ENCODE peak calls at places on chromosome 12, in nine cellular contexts. V is dorsolateral prefrontal cortex, K is SW480, O is MCF 10A, J is T-helper 1 cell, X is mesenteric fat pad, S is H4, Y is iris pigment epithelial cell, C is HFFc6. Q is an unnamed sample.

GRCh38 chr12:90695415-90695814 is 259.6 kb downstream of the CCER1 start:
- DNase-seq in V (no peak), K (no peak), O (no peak), J (no peak), X (no peak), S (no peak), Y (peak; percentile 7), C (no peak), Q (no peak)

GRCh38 chr12:14618990-14619389 is 51.3 kb upstream of the PLBD1 start:
- DNase-seq in V (no peak), K (peak; percentile 25), O (peak; percentile 48), J (no peak), X (no peak), S (peak; percentile 36), Y (peak; percentile 28), C (no peak), Q (no peak)

GRCh38 chr12:58933068-58933681 is 12.9 kb upstream of the LRIG3 start:
- DNase-seq in V (no peak), K (no peak), O (no peak), J (no peak), X (no peak), S (peak; percentile 14), Y (no peak), C (no peak), Q (no peak)

GRCh38 chr12:91991397-91992187 is 154.1 kb downstream of the BTG1 start:
- DNase-seq in V (no peak), K (no peak), O (peak; percentile 33), J (no peak), X (no peak), S (no peak), Y (no peak), C (no peak), Q (no peak)

GRCh38 chr12:123131879-123132402 is 18.9 kb downstream of the PITPNM2 start:
- DNase-seq in V (peak; percentile 69), K (peak; percentile 90), O (no peak), J (no peak), X (no peak), S (no peak), Y (no peak), C (no peak), Q (no peak)

GRCh38 chr12:131100031-131100674 is 146.4 kb downstream of the ADGRD1 start:
- DNase-seq in V (no peak), K (no peak), O (no peak), J (no peak), X (peak; percentile 12), S (no peak), Y (no peak), C (no peak), Q (peak; percentile 31)

GRCh38 chr12:88181881-88182280 is 39.8 kb downstream of the TMTC3 start:
- DNase-seq in V (no peak), K (no peak), O (no peak), J (no peak), X (no peak), S (no peak), Y (peak; percentile 7), C (no peak), Q (no peak)

GRCh38 chr12:105368047-105368646 is 37.7 kb downstream of the C12orf75 start:
- DNase-seq in V (no peak), K (no peak), O (no peak), J (no peak), X (no peak), S (no peak), Y (no peak), C (no peak), Q (no peak)

GRCh38 chr12:44459569-44459968 is 416.5 kb downstream of the NELL2 start:
- DNase-seq in V (no peak), K (no peak), O (no peak), J (no peak), X (no peak), S (no peak), Y (no peak), C (no peak), Q (no peak)

GRCh38 chr12:121843236-121843982 is 15.2 kb downstream of the HPD start:
- DNase-seq in V (no peak), K (no peak), O (no peak), J (no peak), X (no peak), S (no peak), Y (no peak), C (no peak), Q (no peak)

GRCh38 chr12:26361964-26362363 is 166.6 kb downstream of the SSPN start:
- DNase-seq in V (no peak), K (peak; percentile 82), O (no peak), J (no peak), X (no peak), S (no peak), Y (no peak), C (no peak), Q (no peak)

GRCh38 chr12:14601692-14602091 is 34.0 kb upstream of the PLBD1 start:
- DNase-seq in V (no peak), K (no peak), O (no peak), J (no peak), X (no peak), S (no peak), Y (no peak), C (no peak), Q (no peak)

GRCh38 chr12:7989827-7990491 is 42.6 kb upstream of the FOXJ2 start:
- DNase-seq in V (no peak), K (no peak), O (no peak), J (peak; percentile 36), X (peak; percentile 75), S (no peak), Y (peak; percentile 10), C (no peak), Q (peak; percentile 91)

GRCh38 chr12:19196959-19197630 is 67.6 kb downstream of the PLEKHA5 start:
- DNase-seq in V (no peak), K (no peak), O (no peak), J (no peak), X (no peak), S (no peak), Y (peak; percentile 31), C (no peak), Q (no peak)

GRCh38 chr12:25135531-25136154 is 59.3 kb downstream of the DNAI7 start:
- DNase-seq in V (no peak), K (no peak), O (peak; percentile 79), J (no peak), X (no peak), S (no peak), Y (no peak), C (peak; percentile 8), Q (no peak)

GRCh38 chr12:57096099-57096572 is 7.2 kb downstream of the NAB2 start:
- DNase-seq in V (no peak), K (no peak), O (peak; percentile 95), J (no peak), X (no peak), S (peak; percentile 13), Y (peak; percentile 16), C (no peak), Q (peak; percentile 67)